ENCODE peak calls at places on chromosomes 6 and 20, in nine cellular contexts. One of them, this sample, is unnamed.

GRCh38 chr6:148239777-148240462 is 102.7 kb upstream of the SASH1 start:
- DNase-seq in substantia nigra: no peak
- DNase-seq in esophagus squamous epithelium: no peak
- DNase-seq in PC-9: no peak
- DNase-seq in NCI-H1417: no peak
- DNase-seq in fibroblast of the conjunctiva: no peak
- DNase-seq in ACHN: no peak
- DNase-seq in A549: no peak
- DNase-seq in NCI-H774: no peak
- DNase-seq in this sample: no peak

GRCh38 chr6:138815221-138815620 is 19.3 kb downstream of the ECT2L start:
- DNase-seq in substantia nigra: no peak
- DNase-seq in esophagus squamous epithelium: no peak
- DNase-seq in PC-9: no peak
- DNase-seq in NCI-H1417: no peak
- DNase-seq in fibroblast of the conjunctiva: no peak
- DNase-seq in ACHN: no peak
- DNase-seq in A549: no peak
- DNase-seq in NCI-H774: no peak
- DNase-seq in this sample: no peak

GRCh38 chr20:20500312-20500711 is 132.4 kb downstream of the INSM1 start:
- DNase-seq in substantia nigra: no peak
- DNase-seq in esophagus squamous epithelium: no peak
- DNase-seq in PC-9: no peak
- DNase-seq in NCI-H1417: no peak
- DNase-seq in fibroblast of the conjunctiva: no peak
- DNase-seq in ACHN: no peak
- DNase-seq in A549: no peak
- DNase-seq in NCI-H774: no peak
- DNase-seq in this sample: no peak

GRCh38 chr6:37802810-37803209 is 16.7 kb upstream of the ZFAND3 start:
- DNase-seq in substantia nigra: no peak
- DNase-seq in esophagus squamous epithelium: no peak
- DNase-seq in PC-9: no peak
- DNase-seq in NCI-H1417: no peak
- DNase-seq in fibroblast of the conjunctiva: no peak
- DNase-seq in ACHN: no peak
- DNase-seq in A549: no peak
- DNase-seq in NCI-H774: no peak
- DNase-seq in this sample: no peak

GRCh38 chr6:33199687-33200233 is 705 bp downstream of the RXRB start:
- DNase-seq in substantia nigra: peak
- DNase-seq in esophagus squamous epithelium: no peak
- DNase-seq in PC-9: peak
- DNase-seq in NCI-H1417: peak
- DNase-seq in fibroblast of the conjunctiva: no peak
- DNase-seq in ACHN: peak
- DNase-seq in A549: peak
- DNase-seq in NCI-H774: peak
- DNase-seq in this sample: no peak

GRCh38 chr6:43699564-43700186 is 12.1 kb upstream of the MRPS18A start:
- DNase-seq in substantia nigra: no peak
- DNase-seq in esophagus squamous epithelium: no peak
- DNase-seq in PC-9: peak
- DNase-seq in NCI-H1417: no peak
- DNase-seq in fibroblast of the conjunctiva: no peak
- DNase-seq in ACHN: no peak
- DNase-seq in A549: no peak
- DNase-seq in NCI-H774: peak
- DNase-seq in this sample: peak

GRCh38 chr6:43665376-43665775 is 20.5 kb downstream of the RSPH9 start:
- DNase-seq in substantia nigra: no peak
- DNase-seq in esophagus squamous epithelium: no peak
- DNase-seq in PC-9: peak
- DNase-seq in NCI-H1417: no peak
- DNase-seq in fibroblast of the conjunctiva: no peak
- DNase-seq in ACHN: peak
- DNase-seq in A549: no peak
- DNase-seq in NCI-H774: no peak
- DNase-seq in this sample: peak

GRCh38 chr20:58677808-58678207 is 14.8 kb upstream of the NPEPL1 start:
- DNase-seq in substantia nigra: no peak
- DNase-seq in esophagus squamous epithelium: no peak
- DNase-seq in PC-9: no peak
- DNase-seq in NCI-H1417: no peak
- DNase-seq in fibroblast of the conjunctiva: no peak
- DNase-seq in ACHN: no peak
- DNase-seq in A549: no peak
- DNase-seq in NCI-H774: no peak
- DNase-seq in this sample: no peak

GRCh38 chr6:39938773-39939381 is 4.6 kb upstream of the MOCS1 start:
- DNase-seq in substantia nigra: no peak
- DNase-seq in esophagus squamous epithelium: no peak
- DNase-seq in PC-9: no peak
- DNase-seq in NCI-H1417: peak
- DNase-seq in fibroblast of the conjunctiva: no peak
- DNase-seq in ACHN: no peak
- DNase-seq in A549: no peak
- DNase-seq in NCI-H774: no peak
- DNase-seq in this sample: peak

GRCh38 chr20:53157443-53158408 is 185.6 kb downstream of the TSHZ2 start:
- DNase-seq in substantia nigra: no peak
- DNase-seq in esophagus squamous epithelium: no peak
- DNase-seq in PC-9: no peak
- DNase-seq in NCI-H1417: peak
- DNase-seq in fibroblast of the conjunctiva: peak
- DNase-seq in ACHN: peak
- DNase-seq in A549: peak
- DNase-seq in NCI-H774: no peak
- DNase-seq in this sample: peak

GRCh38 chr20:49505518-49505917 is 23.1 kb upstream of the KCNB1 start:
- DNase-seq in substantia nigra: peak
- DNase-seq in esophagus squamous epithelium: no peak
- DNase-seq in PC-9: no peak
- DNase-seq in NCI-H1417: peak
- DNase-seq in fibroblast of the conjunctiva: peak
- DNase-seq in ACHN: peak
- DNase-seq in A549: no peak
- DNase-seq in NCI-H774: no peak
- DNase-seq in this sample: peak

GRCh38 chr6:12590901-12591300 is 125.7 kb upstream of the PHACTR1 start:
- DNase-seq in substantia nigra: no peak
- DNase-seq in esophagus squamous epithelium: no peak
- DNase-seq in PC-9: no peak
- DNase-seq in NCI-H1417: no peak
- DNase-seq in fibroblast of the conjunctiva: no peak
- DNase-seq in ACHN: no peak
- DNase-seq in A549: no peak
- DNase-seq in NCI-H774: no peak
- DNase-seq in this sample: no peak

GRCh38 chr6:142695016-142695415 is 250.0 kb downstream of the HIVEP2 start:
- DNase-seq in substantia nigra: no peak
- DNase-seq in esophagus squamous epithelium: no peak
- DNase-seq in PC-9: no peak
- DNase-seq in NCI-H1417: no peak
- DNase-seq in fibroblast of the conjunctiva: no peak
- DNase-seq in ACHN: no peak
- DNase-seq in A549: no peak
- DNase-seq in NCI-H774: no peak
- DNase-seq in this sample: no peak

GRCh38 chr20:62907377-62908317 is 18.7 kb downstream of the DIDO1 start:
- DNase-seq in substantia nigra: no peak
- DNase-seq in esophagus squamous epithelium: no peak
- DNase-seq in PC-9: no peak
- DNase-seq in NCI-H1417: no peak
- DNase-seq in fibroblast of the conjunctiva: no peak
- DNase-seq in ACHN: peak
- DNase-seq in A549: no peak
- DNase-seq in NCI-H774: no peak
- DNase-seq in this sample: peak

GRCh38 chr6:49772296-49772695 is 14.8 kb downstream of the PGK2 start:
- DNase-seq in substantia nigra: no peak
- DNase-seq in esophagus squamous epithelium: no peak
- DNase-seq in PC-9: no peak
- DNase-seq in NCI-H1417: no peak
- DNase-seq in fibroblast of the conjunctiva: no peak
- DNase-seq in ACHN: no peak
- DNase-seq in A549: no peak
- DNase-seq in NCI-H774: no peak
- DNase-seq in this sample: no peak

GRCh38 chr6:2164481-2164880 is 80.9 kb downstream of the GMDS start:
- DNase-seq in substantia nigra: no peak
- DNase-seq in esophagus squamous epithelium: no peak
- DNase-seq in PC-9: no peak
- DNase-seq in NCI-H1417: no peak
- DNase-seq in fibroblast of the conjunctiva: no peak
- DNase-seq in ACHN: no peak
- DNase-seq in A549: no peak
- DNase-seq in NCI-H774: no peak
- DNase-seq in this sample: no peak

GRCh38 chr6:33317668-33318425 is at the start of gene ZBTB22:
- DNase-seq in substantia nigra: peak
- DNase-seq in esophagus squamous epithelium: peak
- DNase-seq in PC-9: peak
- DNase-seq in NCI-H1417: peak
- DNase-seq in fibroblast of the conjunctiva: peak
- DNase-seq in ACHN: peak
- DNase-seq in A549: peak
- DNase-seq in NCI-H774: peak
- DNase-seq in this sample: peak

GRCh38 chr6:117491916-117492315 is 9.4 kb downstream of the DCBLD1 start:
- DNase-seq in substantia nigra: no peak
- DNase-seq in esophagus squamous epithelium: no peak
- DNase-seq in PC-9: no peak
- DNase-seq in NCI-H1417: no peak
- DNase-seq in fibroblast of the conjunctiva: no peak
- DNase-seq in ACHN: no peak
- DNase-seq in A549: no peak
- DNase-seq in NCI-H774: no peak
- DNase-seq in this sample: no peak

GRCh38 chr20:62922451-62922921 is 3.8 kb downstream of the DIDO1 start:
- DNase-seq in substantia nigra: no peak
- DNase-seq in esophagus squamous epithelium: no peak
- DNase-seq in PC-9: no peak
- DNase-seq in NCI-H1417: no peak
- DNase-seq in fibroblast of the conjunctiva: no peak
- DNase-seq in ACHN: no peak
- DNase-seq in A549: no peak
- DNase-seq in NCI-H774: no peak
- DNase-seq in this sample: no peak

GRCh38 chr6:111618407-111618806 is 12.7 kb upstream of the TRAF3IP2 start:
- DNase-seq in substantia nigra: no peak
- DNase-seq in esophagus squamous epithelium: no peak
- DNase-seq in PC-9: no peak
- DNase-seq in NCI-H1417: no peak
- DNase-seq in fibroblast of the conjunctiva: no peak
- DNase-seq in ACHN: no peak
- DNase-seq in A549: no peak
- DNase-seq in NCI-H774: no peak
- DNase-seq in this sample: no peak

GRCh38 chr20:3681931-3682820 is at the start of gene ADAM33:
- DNase-seq in substantia nigra: no peak
- DNase-seq in esophagus squamous epithelium: no peak
- DNase-seq in PC-9: no peak
- DNase-seq in NCI-H1417: no peak
- DNase-seq in fibroblast of the conjunctiva: peak
- DNase-seq in ACHN: no peak
- DNase-seq in A549: no peak
- DNase-seq in NCI-H774: no peak
- DNase-seq in this sample: no peak

GRCh38 chr20:58612021-58612700 is 38.9 kb upstream of the STX16 start:
- DNase-seq in substantia nigra: no peak
- DNase-seq in esophagus squamous epithelium: no peak
- DNase-seq in PC-9: no peak
- DNase-seq in NCI-H1417: no peak
- DNase-seq in fibroblast of the conjunctiva: no peak
- DNase-seq in ACHN: no peak
- DNase-seq in A549: no peak
- DNase-seq in NCI-H774: no peak
- DNase-seq in this sample: no peak

GRCh38 chr6:41000248-41000647 is 38.8 kb downstream of the UNC5CL start:
- DNase-seq in substantia nigra: no peak
- DNase-seq in esophagus squamous epithelium: no peak
- DNase-seq in PC-9: no peak
- DNase-seq in NCI-H1417: no peak
- DNase-seq in fibroblast of the conjunctiva: no peak
- DNase-seq in ACHN: no peak
- DNase-seq in A549: no peak
- DNase-seq in NCI-H774: no peak
- DNase-seq in this sample: no peak

GRCh38 chr6:111487656-111488055 is 4.6 kb upstream of the REV3L start:
- DNase-seq in substantia nigra: no peak
- DNase-seq in esophagus squamous epithelium: no peak
- DNase-seq in PC-9: no peak
- DNase-seq in NCI-H1417: no peak
- DNase-seq in fibroblast of the conjunctiva: no peak
- DNase-seq in ACHN: peak
- DNase-seq in A549: no peak
- DNase-seq in NCI-H774: no peak
- DNase-seq in this sample: no peak

GRCh38 chr20:11807070-11807741 is 110.5 kb upstream of the BTBD3 start:
- DNase-seq in substantia nigra: no peak
- DNase-seq in esophagus squamous epithelium: no peak
- DNase-seq in PC-9: peak
- DNase-seq in NCI-H1417: no peak
- DNase-seq in fibroblast of the conjunctiva: peak
- DNase-seq in ACHN: peak
- DNase-seq in A549: no peak
- DNase-seq in NCI-H774: no peak
- DNase-seq in this sample: no peak

GRCh38 chr6:30898750-30899360 is 9.2 kb upstream of the GTF2H4 start:
- DNase-seq in substantia nigra: no peak
- DNase-seq in esophagus squamous epithelium: no peak
- DNase-seq in PC-9: no peak
- DNase-seq in NCI-H1417: no peak
- DNase-seq in fibroblast of the conjunctiva: no peak
- DNase-seq in ACHN: no peak
- DNase-seq in A549: no peak
- DNase-seq in NCI-H774: no peak
- DNase-seq in this sample: no peak

GRCh38 chr20:22490287-22491187 is 93.8 kb downstream of the FOXA2 start:
- DNase-seq in substantia nigra: no peak
- DNase-seq in esophagus squamous epithelium: no peak
- DNase-seq in PC-9: no peak
- DNase-seq in NCI-H1417: peak
- DNase-seq in fibroblast of the conjunctiva: no peak
- DNase-seq in ACHN: peak
- DNase-seq in A549: peak
- DNase-seq in NCI-H774: peak
- DNase-seq in this sample: no peak

GRCh38 chr20:51116765-51117686 is 94.1 kb upstream of the KCNG1 start:
- DNase-seq in substantia nigra: no peak
- DNase-seq in esophagus squamous epithelium: no peak
- DNase-seq in PC-9: peak
- DNase-seq in NCI-H1417: no peak
- DNase-seq in fibroblast of the conjunctiva: no peak
- DNase-seq in ACHN: no peak
- DNase-seq in A549: no peak
- DNase-seq in NCI-H774: no peak
- DNase-seq in this sample: no peak

GRCh38 chr20:57076202-57076651 is 190.2 kb downstream of the BMP7 start:
- DNase-seq in substantia nigra: no peak
- DNase-seq in esophagus squamous epithelium: no peak
- DNase-seq in PC-9: peak
- DNase-seq in NCI-H1417: no peak
- DNase-seq in fibroblast of the conjunctiva: peak
- DNase-seq in ACHN: no peak
- DNase-seq in A549: no peak
- DNase-seq in NCI-H774: no peak
- DNase-seq in this sample: no peak

GRCh38 chr6:54426995-54427394 is 118.8 kb downstream of the TINAG start:
- DNase-seq in substantia nigra: no peak
- DNase-seq in esophagus squamous epithelium: no peak
- DNase-seq in PC-9: no peak
- DNase-seq in NCI-H1417: no peak
- DNase-seq in fibroblast of the conjunctiva: no peak
- DNase-seq in ACHN: no peak
- DNase-seq in A549: no peak
- DNase-seq in NCI-H774: no peak
- DNase-seq in this sample: no peak

GRCh38 chr6:81834141-81834621 is 81.7 kb upstream of the TENT5A start:
- DNase-seq in substantia nigra: no peak
- DNase-seq in esophagus squamous epithelium: no peak
- DNase-seq in PC-9: no peak
- DNase-seq in NCI-H1417: no peak
- DNase-seq in fibroblast of the conjunctiva: no peak
- DNase-seq in ACHN: no peak
- DNase-seq in A549: no peak
- DNase-seq in NCI-H774: no peak
- DNase-seq in this sample: peak

This sample was measured in SJCRH30.